ENCODE peak calls at places on chromosomes 2 and 18, in six cellular contexts. S is heart left ventricle, A is transverse colon, M is Peyer's patch, F is right lobe of liver, T is K562. L is an unnamed sample.
A peak's percentile ranks its signal among the peaks of the same experiment; 100 is the strongest.

GRCh38 chr2:61640406-61640805 is 102.2 kb upstream of the XPO1 start:
- DNase-seq in S (no peak), A (no peak), M (no peak), F (no peak), T (no peak), L (no peak)

GRCh38 chr18:74662622-74663021 is 65.0 kb downstream of the ZNF407 start:
- DNase-seq in S (no peak), A (no peak), M (no peak), F (no peak), T (no peak), L (no peak)

GRCh38 chr18:10794771-10795170 is 268.9 kb downstream of the NAPG start:
- DNase-seq in S (no peak), A (no peak), M (no peak), F (no peak), T (no peak), L (no peak)

GRCh38 chr2:233821709-233822100 is 32.6 kb downstream of the HJURP start:
- DNase-seq in S (no peak), A (no peak), M (no peak), F (no peak), T (no peak), L (no peak)

GRCh38 chr2:15242936-15243461 is 318.1 kb downstream of the NBAS start:
- DNase-seq in S (no peak), A (no peak), M (no peak), F (no peak), T (no peak), L (peak; percentile 48)

GRCh38 chr2:178190938-178191910 is 3.1 kb upstream of the OSBPL6 start:
- DNase-seq in S (no peak), A (no peak), M (no peak), F (no peak), T (no peak), L (no peak)

GRCh38 chr2:206820755-206821154 is 55.3 kb downstream of the FASTKD2 start:
- DNase-seq in S (no peak), A (no peak), M (no peak), F (no peak), T (no peak), L (no peak)

GRCh38 chr2:16584094-16584493 is 81.5 kb downstream of the CYRIA start:
- DNase-seq in S (no peak), A (no peak), M (no peak), F (no peak), T (no peak), L (no peak)

GRCh38 chr2:221533299-221533698 is 38.8 kb downstream of the EPHA4 start:
- DNase-seq in S (no peak), A (no peak), M (no peak), F (no peak), T (no peak), L (no peak)

GRCh38 chr18:79050005-79050404 is 19.2 kb upstream of the ATP9B start:
- DNase-seq in S (no peak), A (no peak), M (no peak), F (no peak), T (no peak), L (no peak)

GRCh38 chr2:13050764-13051163 is 334.0 kb downstream of the TRIB2 start:
- DNase-seq in S (no peak), A (no peak), M (no peak), F (no peak), T (no peak), L (peak; percentile 20)

GRCh38 chr2:85652056-85652455 is 15.9 kb downstream of the SFTPB start:
- DNase-seq in S (no peak), A (no peak), M (no peak), F (no peak), T (no peak), L (no peak)

GRCh38 chr2:129882476-129882875 is 97.0 kb upstream of the RAB6C start:
- DNase-seq in S (no peak), A (no peak), M (peak; percentile 21), F (no peak), T (no peak), L (no peak)

GRCh38 chr2:26412091-26412673 is 10.5 kb downstream of the DRC1 start:
- DNase-seq in S (no peak), A (no peak), M (no peak), F (no peak), T (peak; percentile 82), L (peak; percentile 70)

GRCh38 chr18:50190236-50190635 is 4.7 kb downstream of the MYO5B start:
- DNase-seq in S (no peak), A (no peak), M (no peak), F (no peak), T (no peak), L (no peak)

GRCh38 chr2:12702661-12703121 is 14.0 kb upstream of the TRIB2 start:
- DNase-seq in S (no peak), A (no peak), M (no peak), F (no peak), T (no peak), L (no peak)

GRCh38 chr18:77103181-77103875 is 29.3 kb downstream of the MBP start:
- DNase-seq in S (no peak), A (no peak), M (no peak), F (no peak), T (no peak), L (no peak)
- TF ChIP-seq POLR2A in S (no peak), A (no peak), M (no peak), F (no peak), T (no peak), L (no peak)

DNA sequence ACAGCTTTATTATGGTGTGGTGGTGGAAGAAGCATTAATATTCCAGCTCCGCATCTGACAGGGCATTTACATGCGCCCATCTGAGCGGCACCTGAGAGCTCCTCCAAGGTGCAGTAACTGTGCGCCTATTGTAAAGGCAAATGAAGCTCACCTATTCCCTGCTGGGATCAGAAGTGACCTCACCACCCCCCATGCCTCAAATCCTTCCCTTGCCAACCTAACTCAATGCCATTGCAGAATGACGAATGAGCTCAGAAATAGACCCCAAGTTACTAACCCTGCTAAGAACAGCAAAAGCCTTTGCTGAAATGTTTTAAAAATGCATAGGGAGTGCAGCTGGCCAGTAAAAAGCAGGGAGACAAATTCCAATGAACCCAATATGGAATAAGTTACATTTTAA is 14.3 kb downstream of the BCL11A start:
- DNase-seq in S (no peak), A (no peak), M (no peak), F (no peak), T (no peak), L (no peak)
- TF ChIP-seq POLR2A in S (no peak), A (no peak), M (no peak), F (no peak), T (no peak), L (no peak)

GRCh38 chr2:10036095-10036879 is 7.1 kb upstream of the KLF11 start:
- DNase-seq in S (peak; percentile 86), A (peak; percentile 64), M (no peak), F (peak; percentile 89), T (no peak), L (peak; percentile 50)
- TF ChIP-seq POLR2A in S (no peak), A (no peak), M (no peak), F (peak; percentile 55), T (no peak), L (peak; percentile 21)

DNA sequence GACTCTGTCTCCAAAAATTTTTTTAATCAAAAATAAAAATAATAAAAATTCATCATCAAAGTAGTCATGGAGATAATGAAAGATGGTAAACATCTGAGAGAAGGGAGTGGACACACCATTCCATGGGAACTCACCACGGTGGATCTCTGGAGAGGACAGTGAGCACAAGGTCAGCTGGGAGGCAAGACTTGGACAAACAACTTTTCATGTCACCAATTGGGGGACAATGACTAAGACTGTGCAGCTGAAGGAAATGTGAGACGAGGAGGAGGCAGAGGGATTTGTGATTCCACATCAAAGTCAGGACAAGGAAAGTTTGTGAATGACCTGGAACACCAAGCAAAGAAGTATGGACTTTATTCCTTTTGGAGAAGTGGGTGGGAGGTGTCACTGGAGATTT is 121.0 kb upstream of the SH3BP4 start:
- DNase-seq in S (no peak), A (no peak), M (no peak), F (no peak), T (no peak), L (no peak)
- TF ChIP-seq POLR2A in S (no peak), A (no peak), M (no peak), F (no peak), T (no peak), L (no peak)